ENCODE peak calls at places on chromosomes 2 and 18, in seven cellular contexts. Y is OCI-LY7, L is iPS-NIHi11, P is left ventricle myocardium superior, J is astrocyte of the cerebellum, H is EL, T is pancreas. G is an unnamed sample.

GRCh38 chr2:235599596-235600338 is 105.9 kb downstream of the AGAP1 start:
- DNase-seq in Y (no peak), L (no peak), P (no peak), J (no peak), H (no peak), T (no peak), G (no peak)

GRCh38 chr2:105749583-105750399 is 5.1 kb downstream of the NCK2 start:
- DNase-seq in Y (no peak), L (no peak), P (no peak), J (no peak), H (peak; percentile 63), T (no peak), G (peak; percentile 79)

GRCh38 chr2:157468931-157469708 is 25.2 kb upstream of the CYTIP start:
- DNase-seq in Y (peak; percentile 90), L (no peak), P (no peak), J (no peak), H (peak; percentile 92), T (no peak), G (peak; percentile 16)

GRCh38 chr18:11981633-11982366 is 493 bp downstream of the IMPA2 start:
- DNase-seq in Y (peak; percentile 45), L (no peak), P (peak; percentile 65), J (no peak), H (peak; percentile 24), T (peak; percentile 62), G (no peak)

GRCh38 chr2:204364860-204365530 is 180.3 kb upstream of the PARD3B start:
- DNase-seq in Y (no peak), L (no peak), P (no peak), J (no peak), H (no peak), T (no peak), G (no peak)

GRCh38 chr2:15198051-15198450 is 363.1 kb downstream of the NBAS start:
- DNase-seq in Y (no peak), L (no peak), P (no peak), J (no peak), H (no peak), T (no peak), G (no peak)

GRCh38 chr2:42835577-42836371 is 43.4 kb upstream of the HAAO start:
- DNase-seq in Y (no peak), L (no peak), P (no peak), J (peak; percentile 99), H (peak; percentile 98), T (no peak), G (peak; percentile 99)

GRCh38 chr2:179812501-179812900 is 48.9 kb downstream of the ZNF385B start:
- DNase-seq in Y (no peak), L (no peak), P (no peak), J (no peak), H (peak; percentile 6), T (no peak), G (no peak)

GRCh38 chr2:227198866-227199265 is 34.4 kb downstream of the COL4A3 start:
- DNase-seq in Y (no peak), L (no peak), P (no peak), J (no peak), H (no peak), T (no peak), G (no peak)

GRCh38 chr2:9001229-9001628 is 2.3 kb downstream of the MBOAT2 start:
- DNase-seq in Y (no peak), L (no peak), P (no peak), J (no peak), H (peak; percentile 57), T (no peak), G (peak; percentile 37)

GRCh38 chr2:129720761-129721160 is 258.7 kb upstream of the RAB6C start:
- DNase-seq in Y (no peak), L (no peak), P (no peak), J (no peak), H (no peak), T (no peak), G (no peak)

GRCh38 chr2:54060000-54060399 is 55.4 kb upstream of the ACYP2 start:
- DNase-seq in Y (no peak), L (no peak), P (no peak), J (no peak), H (peak; percentile 36), T (no peak), G (no peak)

GRCh38 chr18:35691625-35692024 is 110.1 kb downstream of the GALNT1 start:
- DNase-seq in Y (no peak), L (no peak), P (no peak), J (no peak), H (no peak), T (no peak), G (no peak)

G was measured in amniotic epithelial cell.